ENCODE peak calls at places on chromosome 5, in seven cellular contexts. E, R, U, P, G, N and Z are unnamed samples.

GRCh38 chr5:3595102-3595961 is at the start of gene IRX1:
- DNase-seq in E (peak), R (no peak), U (no peak), P (no peak), G (no peak), N (peak), Z (no peak)

GRCh38 chr5:124511791-124512190 is 234.6 kb downstream of the ZNF608 start:
- DNase-seq in E (no peak), R (no peak), U (no peak), P (no peak), G (no peak), N (no peak), Z (no peak)

GRCh38 chr5:16776611-16777251 is 159.4 kb downstream of the MYO10 start:
- DNase-seq in E (peak), R (no peak), U (no peak), P (no peak), G (no peak), N (peak), Z (no peak)

GRCh38 chr5:68404246-68404645 is 188.7 kb downstream of the PIK3R1 start:
- DNase-seq in E (no peak), R (no peak), U (no peak), P (no peak), G (no peak), N (no peak), Z (no peak)

GRCh38 chr5:159345336-159345735 is 15.0 kb upstream of the IL12B start:
- DNase-seq in E (no peak), R (no peak), U (no peak), P (no peak), G (no peak), N (no peak), Z (no peak)

GRCh38 chr5:36998578-36998977 is 122.0 kb downstream of the NIPBL start:
- DNase-seq in E (no peak), R (no peak), U (no peak), P (no peak), G (no peak), N (no peak), Z (no peak)

GRCh38 chr5:29001666-29002065 is 1963.3 kb upstream of the CDH9 start:
- DNase-seq in E (no peak), R (no peak), U (no peak), P (no peak), G (no peak), N (no peak), Z (no peak)

GRCh38 chr5:112479418-112479817 is 60.3 kb upstream of the EPB41L4A start:
- DNase-seq in E (peak), R (no peak), U (no peak), P (no peak), G (peak), N (peak), Z (no peak)

GRCh38 chr5:53616939-53617549 is 56.6 kb downstream of the NDUFS4 start:
- DNase-seq in E (peak), R (no peak), U (no peak), P (no peak), G (no peak), N (no peak), Z (no peak)

GRCh38 chr5:92945630-92946097 is 635.4 kb downstream of the NR2F1-AS1 start:
- DNase-seq in E (peak), R (peak), U (no peak), P (no peak), G (peak), N (no peak), Z (no peak)

GRCh38 chr5:42250-42649 is 49.7 kb upstream of the PLEKHG4B start:
- DNase-seq in E (no peak), R (no peak), U (no peak), P (no peak), G (no peak), N (no peak), Z (no peak)

GRCh38 chr5:446066-446725 is 3.2 kb downstream of the EXOC3 start:
- DNase-seq in E (no peak), R (no peak), U (no peak), P (peak), G (no peak), N (no peak), Z (no peak)

GRCh38 chr5:179269781-179270543 is 75.3 kb downstream of the ADAMTS2 start:
- DNase-seq in E (no peak), R (no peak), U (no peak), P (peak), G (no peak), N (no peak), Z (peak)

GRCh38 chr5:163943546-163943945 is 438.1 kb downstream of the MAT2B start:
- DNase-seq in E (no peak), R (no peak), U (no peak), P (no peak), G (no peak), N (no peak), Z (no peak)

GRCh38 chr5:158154226-158155005 is 295.5 kb upstream of the CLINT1 start:
- DNase-seq in E (peak), R (no peak), U (peak), P (no peak), G (peak), N (peak), Z (no peak)

GRCh38 chr5:154194348-154195329 is 4.1 kb downstream of the GALNT10 start:
- DNase-seq in E (peak), R (no peak), U (no peak), P (no peak), G (no peak), N (peak), Z (no peak)

GRCh38 chr5:36721664-36722063 is 115.3 kb downstream of the SLC1A3 start:
- DNase-seq in E (no peak), R (no peak), U (no peak), P (no peak), G (no peak), N (no peak), Z (no peak)

GRCh38 chr5:81685481-81685880 is 65.4 kb downstream of the SSBP2 start:
- DNase-seq in E (no peak), R (no peak), U (no peak), P (no peak), G (no peak), N (no peak), Z (no peak)

GRCh38 chr5:110854200-110854599 is 115.4 kb downstream of the SLC25A46 start:
- DNase-seq in E (peak), R (no peak), U (no peak), P (no peak), G (no peak), N (no peak), Z (no peak)

GRCh38 chr5:55278778-55279177 is 28.7 kb downstream of the DHX29 start:
- DNase-seq in E (no peak), R (no peak), U (no peak), P (no peak), G (no peak), N (no peak), Z (no peak)

GRCh38 chr5:80369521-80369920 is 38.3 kb upstream of the ZFYVE16 start:
- DNase-seq in E (no peak), R (no peak), U (no peak), P (no peak), G (no peak), N (no peak), Z (no peak)

GRCh38 chr5:85268194-85268593 is 883.5 kb upstream of the EDIL3 start:
- DNase-seq in E (no peak), R (no peak), U (no peak), P (no peak), G (no peak), N (no peak), Z (no peak)

GRCh38 chr5:150700600-150701377 is at the start of gene RBM22:
- DNase-seq in E (peak), R (peak), U (peak), P (peak), G (peak), N (peak), Z (peak)

GRCh38 chr5:51027276-51027675 is 356.0 kb upstream of the ISL1 start:
- DNase-seq in E (no peak), R (no peak), U (no peak), P (no peak), G (no peak), N (no peak), Z (no peak)

GRCh38 chr5:124061663-124062062 is 549.7 kb downstream of the CSNK1G3 start:
- DNase-seq in E (peak), R (no peak), U (no peak), P (no peak), G (no peak), N (no peak), Z (no peak)

GRCh38 chr5:103474671-103475070 is 87.9 kb downstream of the NUDT12 start:
- DNase-seq in E (peak), R (no peak), U (no peak), P (no peak), G (no peak), N (no peak), Z (no peak)

GRCh38 chr5:95713960-95714710 is 17.0 kb upstream of the RHOBTB3 start:
- DNase-seq in E (peak), R (no peak), U (no peak), P (no peak), G (no peak), N (no peak), Z (no peak)

GRCh38 chr5:181181650-181182565 is 23.1 kb downstream of the TRIM7 start:
- DNase-seq in E (peak), R (no peak), U (no peak), P (peak), G (no peak), N (peak), Z (no peak)

GRCh38 chr5:36052542-36052941 is 14.1 kb downstream of the UGT3A2 start:
- DNase-seq in E (no peak), R (no peak), U (no peak), P (no peak), G (no peak), N (no peak), Z (no peak)

GRCh38 chr5:16456103-16456832 is 9.3 kb downstream of the ZNF622 start:
- DNase-seq in E (peak), R (peak), U (peak), P (no peak), G (peak), N (no peak), Z (no peak)

GRCh38 chr5:65084774-65085173 is 316.0 kb downstream of the CWC27 start:
- DNase-seq in E (no peak), R (no peak), U (no peak), P (no peak), G (no peak), N (no peak), Z (no peak)

GRCh38 chr5:150603052-150603451 is 37.4 kb upstream of the SYNPO start:
- DNase-seq in E (no peak), R (no peak), U (no peak), P (no peak), G (no peak), N (no peak), Z (no peak)

GRCh38 chr5:74382864-74383618 is 257.5 kb downstream of the ENC1 start:
- DNase-seq in E (peak), R (no peak), U (peak), P (no peak), G (no peak), N (no peak), Z (no peak)

DNA sequence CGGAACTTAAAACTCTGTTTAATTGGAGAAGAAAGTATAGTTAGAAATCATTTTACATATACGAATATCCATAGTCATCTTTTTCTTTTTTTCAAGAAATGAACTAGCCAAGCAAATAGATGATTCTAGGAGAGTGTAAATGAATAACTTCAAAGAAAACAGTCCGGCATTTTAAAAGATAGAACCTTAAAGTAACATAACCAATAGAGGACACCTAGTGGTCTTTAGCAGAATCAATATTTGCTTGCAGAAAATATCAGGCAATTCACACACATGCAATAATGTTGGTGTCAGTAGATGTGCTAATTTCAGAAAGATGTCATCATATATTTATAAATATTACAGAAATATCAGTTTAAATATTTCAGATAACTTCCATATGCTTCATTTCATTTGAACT is 57.1 kb downstream of the HCN1 start:
- DNase-seq in E (no peak), R (no peak), U (no peak), P (no peak), G (no peak), N (no peak), Z (no peak)
- TF ChIP-seq CTCF in E (no peak), R (no peak), U (no peak), P (no peak), G (no peak), N (no peak), Z (no peak)

GRCh38 chr5:172642511-172642910 is 1.4 kb downstream of the NEURL1B start:
- DNase-seq in E (no peak), R (no peak), U (no peak), P (no peak), G (no peak), N (no peak), Z (no peak)

GRCh38 chr5:172640822-172641358 is at the start of gene NEURL1B:
- DNase-seq in E (peak), R (peak), U (no peak), P (peak), G (no peak), N (no peak), Z (no peak)

GRCh38 chr5:172642046-172642409 is 965 bp downstream of the NEURL1B start:
- DNase-seq in E (no peak), R (no peak), U (no peak), P (no peak), G (no peak), N (no peak), Z (no peak)

GRCh38 chr5:172640139-172640538 is 924 bp upstream of the NEURL1B start:
- DNase-seq in E (no peak), R (no peak), U (no peak), P (no peak), G (no peak), N (no peak), Z (no peak)

DNA sequence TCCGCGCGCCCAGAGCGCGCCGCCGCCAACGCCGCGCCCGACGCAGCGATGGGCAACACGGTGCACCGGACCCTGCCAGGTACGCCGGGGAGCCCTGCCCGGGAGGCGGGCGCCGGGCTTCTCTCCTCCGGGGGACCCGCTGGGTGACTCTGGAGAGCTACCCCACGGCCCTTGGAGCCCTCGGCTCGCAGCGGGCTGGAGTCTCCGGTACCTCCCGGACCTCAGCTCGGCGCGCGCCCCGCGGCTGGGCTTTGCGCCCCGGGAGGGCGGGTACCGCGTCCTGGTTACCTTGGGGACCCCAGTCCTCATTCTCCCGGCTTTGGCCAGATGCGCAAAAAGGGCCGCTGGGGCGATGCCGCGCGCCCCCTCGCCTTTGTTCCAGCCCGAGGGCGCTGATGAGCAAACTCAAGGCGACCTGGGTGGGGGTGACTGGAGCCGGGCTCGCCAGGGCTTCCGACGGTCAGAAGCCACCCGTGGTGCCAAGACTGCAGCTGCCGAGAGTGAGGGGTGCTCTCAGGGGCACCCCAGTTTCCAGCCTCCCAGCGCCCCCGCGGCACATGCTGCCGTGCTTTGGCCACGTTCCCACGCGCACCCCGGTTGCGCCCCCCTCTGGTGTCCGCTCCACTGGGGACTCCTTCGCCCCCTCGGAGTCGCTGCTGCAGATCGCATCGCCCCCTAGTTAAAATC is 439 bp downstream of the NEURL1B start:
- DNase-seq in E (no peak), R (peak), U (no peak), P (peak), G (no peak), N (no peak), Z (no peak)
- TF ChIP-seq CTCF in E (no peak), R (peak), U (no peak), P (no peak), G (peak), N (no peak), Z (no peak)

GRCh38 chr5:97044057-97044456 is 98.4 kb downstream of the LIX1 start:
- DNase-seq in E (peak), R (no peak), U (no peak), P (peak), G (no peak), N (no peak), Z (no peak)
- TF ChIP-seq CTCF in E (peak), R (peak), U (peak), P (no peak), G (peak), N (no peak), Z (no peak)

GRCh38 chr5:144195443-144195842 is 24.8 kb downstream of the KCTD16 start:
- DNase-seq in E (no peak), R (no peak), U (no peak), P (no peak), G (no peak), N (no peak), Z (no peak)

GRCh38 chr5:144194148-144194547 is 23.5 kb downstream of the KCTD16 start:
- DNase-seq in E (no peak), R (no peak), U (no peak), P (no peak), G (no peak), N (no peak), Z (no peak)

GRCh38 chr5:144191998-144192397 is 21.3 kb downstream of the KCTD16 start:
- DNase-seq in E (peak), R (peak), U (no peak), P (no peak), G (peak), N (no peak), Z (no peak)

GRCh38 chr5:144198386-144198785 is 27.7 kb downstream of the KCTD16 start:
- DNase-seq in E (no peak), R (peak), U (no peak), P (no peak), G (no peak), N (no peak), Z (no peak)

DNA sequence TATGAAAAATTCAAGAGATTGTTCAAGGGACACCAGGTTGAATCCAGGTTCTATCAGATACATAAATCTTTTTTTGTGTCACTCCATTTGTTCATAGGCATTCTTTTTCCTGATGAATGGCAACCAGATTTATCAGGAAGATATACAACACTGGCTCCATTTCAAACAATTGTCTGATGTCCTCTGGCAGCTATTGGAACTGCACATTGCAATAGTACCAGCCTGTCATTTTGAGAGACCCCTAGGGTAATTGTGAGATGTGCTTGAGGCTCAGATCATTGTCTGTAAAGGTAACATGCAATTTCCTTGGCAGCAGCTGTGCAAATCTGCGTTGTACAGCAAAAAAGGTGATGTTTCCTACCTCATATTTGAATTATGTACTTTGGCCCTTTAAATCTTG is 25.9 kb downstream of the KCTD16 start:
- DNase-seq in E (no peak), R (no peak), U (no peak), P (no peak), G (no peak), N (no peak), Z (no peak)
- TF ChIP-seq CTCF in E (no peak), R (no peak), U (no peak), P (no peak), G (no peak), N (no peak), Z (no peak)

GRCh38 chr5:102115736-102116135 is 180.3 kb downstream of the SLCO4C1 start:
- DNase-seq in E (no peak), R (no peak), U (no peak), P (no peak), G (no peak), N (no peak), Z (no peak)

GRCh38 chr5:102119252-102119651 is 176.8 kb downstream of the SLCO4C1 start:
- DNase-seq in E (no peak), R (no peak), U (no peak), P (no peak), G (no peak), N (no peak), Z (no peak)

GRCh38 chr5:102114525-102115069 is 181.5 kb downstream of the SLCO4C1 start:
- DNase-seq in E (no peak), R (no peak), U (no peak), P (no peak), G (no peak), N (no peak), Z (no peak)
- TF ChIP-seq CTCF in E (no peak), R (no peak), U (no peak), P (no peak), G (no peak), N (no peak), Z (no peak)

GRCh38 chr5:168788786-168789185 is 209.6 kb upstream of the PANK3 start:
- DNase-seq in E (no peak), R (no peak), U (no peak), P (no peak), G (no peak), N (no peak), Z (no peak)
- TF ChIP-seq CTCF in E (no peak), R (no peak), U (no peak), P (no peak), G (no peak), N (no peak), Z (no peak)

GRCh38 chr5:139671096-139671841 is 23.1 kb downstream of the CXXC5 start:
- DNase-seq in E (no peak), R (no peak), U (no peak), P (no peak), G (no peak), N (no peak), Z (no peak)

GRCh38 chr5:139668924-139669680 is 21.0 kb downstream of the CXXC5 start:
- DNase-seq in E (no peak), R (no peak), U (no peak), P (no peak), G (no peak), N (no peak), Z (no peak)

GRCh38 chr5:139669681-139670368 is 21.7 kb downstream of the CXXC5 start:
- DNase-seq in E (no peak), R (no peak), U (no peak), P (no peak), G (no peak), N (no peak), Z (peak)

GRCh38 chr5:139668064-139668880 is 20.1 kb downstream of the CXXC5 start:
- DNase-seq in E (peak), R (no peak), U (no peak), P (no peak), G (no peak), N (no peak), Z (no peak)

DNA sequence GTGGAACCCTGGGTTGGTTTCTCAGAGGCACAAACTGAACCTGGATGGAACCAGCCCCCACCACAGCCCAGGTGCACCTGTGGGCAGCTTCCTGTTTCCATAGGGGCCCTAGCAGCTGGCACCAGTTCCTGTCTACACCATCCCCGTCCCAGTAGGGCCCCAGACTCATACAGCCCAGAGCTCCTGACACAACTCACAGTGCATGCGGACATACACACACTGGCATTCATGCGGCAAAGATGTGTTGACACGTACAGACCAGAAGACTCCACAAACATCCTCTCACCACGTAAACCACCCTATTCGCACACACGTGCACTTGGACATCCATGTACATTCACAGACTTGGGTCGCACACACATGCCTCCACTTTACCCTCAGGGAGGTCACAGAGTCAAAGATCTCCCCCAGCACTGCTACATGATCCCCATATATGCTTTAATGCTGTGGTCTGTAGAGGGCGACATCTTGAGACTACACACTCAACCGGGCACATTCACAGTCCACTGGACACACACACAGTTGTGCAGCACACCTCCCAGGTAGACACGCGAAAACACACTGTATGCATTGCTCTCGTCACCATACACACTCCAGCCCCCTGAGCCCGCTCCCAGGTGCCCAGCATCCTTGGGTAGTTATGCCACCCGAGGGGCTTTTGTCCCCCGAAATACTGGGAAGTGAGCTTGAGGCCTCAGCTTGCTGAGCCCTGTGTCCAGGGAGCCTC is 22.4 kb downstream of the CXXC5 start:
- DNase-seq in E (no peak), R (peak), U (no peak), P (no peak), G (no peak), N (no peak), Z (peak)
- TF ChIP-seq CTCF in E (peak), R (peak), U (peak), P (no peak), G (peak), N (no peak), Z (no peak)

GRCh38 chr5:141186897-141187512 is at the start of gene PCDHB9:
- DNase-seq in E (peak), R (no peak), U (no peak), P (no peak), G (no peak), N (no peak), Z (no peak)
- TF ChIP-seq CTCF in E (peak), R (no peak), U (peak), P (no peak), G (peak), N (no peak), Z (no peak)